ENCODE peak calls at places on chromosomes 2 and 18, in ten cellular contexts. C is H1; G is cardiac muscle cell; M is body of pancreas; I is uterus; E is MM.1S; X is transverse colon; P is A673; N is naive thymus-derived CD4-positive, alpha-beta T cell; Z is Panc1. T is an unnamed sample. For H3K27me3, the result is how much of the 10 kb centered on the place peaks cover.

GRCh38 chr2:218755198-218755566 is 26.8 kb upstream of the CYP27A1 start:
- DNase-seq in N (no peak), M (no peak), C (no peak), P (no peak), G (no peak), X (no peak), Z (no peak), E (no peak), I (no peak), T (no peak)

GRCh38 chr2:47271054-47272000 is 116.2 kb upstream of the STPG4 start:
- DNase-seq in Z (no peak), E (no peak), N (no peak), G (no peak), I (no peak), P (no peak), X (no peak), M (no peak), C (no peak), T (no peak)

GRCh38 chr2:10256031-10256524 is 46.6 kb upstream of the HPCAL1 start:
- DNase-seq in C (no peak), X (no peak), N (no peak), I (no peak), M (peak), Z (no peak), P (no peak), G (no peak), E (no peak), T (no peak)

GRCh38 chr18:48597110-48597509 is 58.3 kb downstream of the CTIF start:
- DNase-seq in C (no peak), P (no peak), M (no peak), X (no peak), Z (no peak), G (no peak), N (no peak), E (no peak), I (no peak), T (no peak)

GRCh38 chr18:31438402-31438801 is 9.1 kb upstream of the DSG3 start:
- DNase-seq in X (no peak), G (no peak), P (no peak), I (no peak), Z (no peak), M (no peak), C (no peak), N (no peak), E (no peak), T (no peak)

GRCh38 chr2:214019229-214019972 is 391.5 kb upstream of the VWC2L start:
- DNase-seq in M (no peak), I (no peak), P (no peak), E (no peak), C (no peak), X (no peak), Z (peak), N (no peak), G (peak), T (no peak)

GRCh38 chr2:85253890-85254289 is 73.9 kb downstream of the TGOLN2 start:
- DNase-seq in C (no peak), G (no peak), X (no peak), P (no peak), M (no peak), Z (no peak), I (no peak), E (no peak), N (no peak), T (peak)

GRCh38 chr2:127811397-127811860 is 458 bp upstream of the WDR33 start:
- DNase-seq in G (no peak), I (no peak), Z (no peak), M (no peak), C (no peak), X (no peak), P (no peak), E (no peak), N (no peak), T (no peak)

GRCh38 chr2:50004667-50005066 is 850.4 kb upstream of the FSHR start:
- DNase-seq in P (no peak), M (no peak), I (no peak), E (no peak), N (no peak), X (no peak), Z (no peak), C (peak), G (no peak), T (no peak)

GRCh38 chr2:171807831-171808393 is 86.1 kb downstream of the SLC25A12 start:
- DNase-seq in Z (no peak), G (no peak), P (no peak), N (no peak), E (no peak), I (no peak), X (no peak), M (no peak), C (no peak), T (no peak)

GRCh38 chr2:108460345-108461037 is 11.5 kb downstream of the GCC2 start:
- DNase-seq in N (no peak), C (no peak), P (no peak), Z (no peak), E (no peak), M (no peak), X (no peak), G (no peak), I (no peak), T (no peak)

GRCh38 chr18:24488824-24489493 is 28.5 kb downstream of the HRH4 start:
- DNase-seq in E (peak), X (no peak), M (no peak), I (no peak), N (no peak), C (no peak), Z (peak), P (peak), G (peak), T (no peak)

GRCh38 chr2:177338177-177338721 is 54.3 kb upstream of the AGPS start:
- DNase-seq in P (peak), Z (peak), N (no peak), C (no peak), G (no peak), I (no peak), E (no peak), X (no peak), M (no peak), T (no peak)

GRCh38 chr2:28377984-28378678 is 14.5 kb upstream of the FOSL2 start:
- DNase-seq in I (no peak), N (no peak), X (peak), C (no peak), Z (no peak), P (no peak), G (no peak), E (no peak), M (peak), T (no peak)

GRCh38 chr2:70463997-70464396 is 89.6 kb downstream of the TGFA start:
- DNase-seq in Z (no peak), M (peak), X (no peak), P (no peak), E (no peak), C (no peak), G (no peak), N (no peak), I (no peak), T (no peak)

GRCh38 chr2:181684454-181685149 is 4.3 kb upstream of the NEUROD1 start:
- DNase-seq in N (no peak), P (no peak), Z (no peak), E (no peak), M (no peak), C (no peak), G (no peak), X (no peak), I (no peak), T (peak)

GRCh38 chr2:233965032-233965614 is 48.0 kb downstream of the TRPM8 start:
- DNase-seq in N (no peak), P (no peak), X (no peak), Z (no peak), G (no peak), C (no peak), M (no peak), E (no peak), I (no peak), T (no peak)

GRCh38 chr2:238594796-238595749 is 168.3 kb downstream of the ASB1 start:
- DNase-seq in P (no peak), E (no peak), I (no peak), M (no peak), G (no peak), Z (no peak), C (no peak), X (no peak), N (no peak), T (no peak)

GRCh38 chr2:147712051-147712450 is 132.8 kb upstream of the ACVR2A start:
- DNase-seq in E (peak), I (no peak), P (no peak), N (no peak), M (no peak), Z (no peak), X (no peak), C (no peak), G (no peak), T (no peak)

GRCh38 chr18:41128545-41128944 is 826.5 kb upstream of the PIK3C3 start:
- DNase-seq in I (no peak), Z (no peak), X (no peak), E (no peak), N (no peak), C (no peak), G (no peak), M (no peak), P (no peak), T (no peak)

GRCh38 chr2:108324531-108325256 is 36.0 kb downstream of the SULT1C2 start:
- DNase-seq in Z (no peak), G (no peak), E (no peak), P (no peak), N (no peak), C (no peak), X (no peak), M (no peak), I (no peak), T (no peak)

GRCh38 chr2:140696449-140696848 is 1434.4 kb downstream of the LRP1B start:
- DNase-seq in G (no peak), P (no peak), C (no peak), I (no peak), N (no peak), Z (no peak), M (no peak), E (no peak), X (no peak), T (peak)

GRCh38 chr18:77077401-77077800 is 55.2 kb downstream of the MBP start:
- DNase-seq in E (no peak), Z (no peak), P (no peak), C (no peak), N (no peak), M (no peak), X (no peak), G (no peak), I (no peak), T (no peak)

GRCh38 chr2:201149064-201149820 is 33.3 kb downstream of the CFLAR start:
- DNase-seq in G (no peak), Z (no peak), I (no peak), N (no peak), P (no peak), X (no peak), M (no peak), C (no peak), E (no peak), T (no peak)

GRCh38 chr2:149164827-149165226 is 126.3 kb downstream of the LYPD6B start:
- DNase-seq in Z (no peak), X (no peak), P (no peak), E (no peak), I (no peak), N (no peak), G (no peak), M (no peak), C (no peak), T (no peak)

GRCh38 chr2:7278984-7279383 is 361.8 kb downstream of the RNF144A start:
- DNase-seq in M (no peak), X (no peak), Z (no peak), I (no peak), C (no peak), N (no peak), E (no peak), P (no peak), G (no peak), T (no peak)

GRCh38 chr2:227228061-227228667 is 63.7 kb downstream of the COL4A3 start:
- DNase-seq in Z (no peak), I (no peak), P (peak), X (peak), N (no peak), E (no peak), M (peak), G (no peak), C (no peak), T (no peak)

GRCh38 chr2:26627350-26628105 is 13.6 kb downstream of the CIB4 start:
- DNase-seq in M (peak), I (no peak), G (no peak), X (no peak), Z (no peak), C (no peak), P (no peak), E (no peak), N (no peak), T (no peak)

GRCh38 chr2:51000849-51001617 is 30.9 kb downstream of the NRXN1 start:
- DNase-seq in N (no peak), M (no peak), I (no peak), G (no peak), C (peak), Z (no peak), E (no peak), P (no peak), X (no peak), T (no peak)

GRCh38 chr2:126050991-126051736 is 604.8 kb upstream of the GYPC start:
- DNase-seq in M (no peak), C (no peak), X (no peak), P (no peak), G (no peak), Z (no peak), I (no peak), E (no peak), N (no peak), T (no peak)
- H3K27me3 ChIP-seq in M (under half), C (under half), X (under half), P (under half), G (under half), Z (under half), I (under half), E (under half), N (under half), T (under half)

GRCh38 chr2:4340536-4340935 is 637.2 kb downstream of the DCDC2C start:
- DNase-seq in P (no peak), C (no peak), G (no peak), I (no peak), N (no peak), X (no peak), E (no peak), M (no peak), Z (no peak), T (no peak)
- H3K4me3 ChIP-seq in P (no peak), C (no peak), G (no peak), I (no peak), N (no peak), X (no peak), E (no peak), M (no peak), Z (no peak), T (no peak)

GRCh38 chr2:203734276-203734983 is 28.0 kb downstream of the CD28 start:
- DNase-seq in G (no peak), M (no peak), E (no peak), N (no peak), P (no peak), C (no peak), X (no peak), Z (no peak), I (no peak), T (no peak)
- H3K27me3 ChIP-seq in G (under half), M (under half), E (under half), N (under half), P (under half), C (under half), X (under half), Z (under half), I (under half), T (under half)

DNA sequence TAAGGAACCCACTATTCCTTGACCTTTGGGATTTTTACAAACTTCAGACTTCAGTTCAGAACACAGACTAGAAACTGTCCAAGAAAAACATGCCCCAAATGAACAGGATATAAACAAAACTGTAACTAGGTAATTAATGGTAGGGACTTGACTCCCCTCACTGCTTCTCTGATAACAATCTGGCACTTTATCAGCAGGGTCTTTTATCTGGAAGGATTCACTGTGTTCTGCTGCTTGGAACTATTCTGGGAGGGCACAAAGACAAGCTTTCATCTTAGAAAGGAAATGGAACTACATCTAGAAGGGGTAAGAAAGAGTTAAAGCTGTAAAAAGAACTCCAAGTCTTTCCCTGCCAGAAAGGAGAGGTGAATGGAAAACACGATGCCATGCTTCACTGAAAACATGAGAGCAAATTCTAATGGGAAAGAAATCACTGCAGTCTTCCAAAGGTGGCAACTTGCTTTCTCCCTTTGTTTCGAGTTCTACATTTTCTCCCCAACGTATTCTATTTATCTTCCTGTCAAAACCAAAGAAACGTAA is 181.2 kb downstream of the THADA start:
- DNase-seq in N (no peak), P (no peak), E (no peak), M (no peak), C (no peak), X (no peak), Z (no peak), I (no peak), G (no peak), T (no peak)
- H3K4me3 ChIP-seq in N (no peak), P (no peak), E (no peak), M (no peak), C (no peak), X (no peak), Z (no peak), I (no peak), G (no peak), T (no peak)

DNA sequence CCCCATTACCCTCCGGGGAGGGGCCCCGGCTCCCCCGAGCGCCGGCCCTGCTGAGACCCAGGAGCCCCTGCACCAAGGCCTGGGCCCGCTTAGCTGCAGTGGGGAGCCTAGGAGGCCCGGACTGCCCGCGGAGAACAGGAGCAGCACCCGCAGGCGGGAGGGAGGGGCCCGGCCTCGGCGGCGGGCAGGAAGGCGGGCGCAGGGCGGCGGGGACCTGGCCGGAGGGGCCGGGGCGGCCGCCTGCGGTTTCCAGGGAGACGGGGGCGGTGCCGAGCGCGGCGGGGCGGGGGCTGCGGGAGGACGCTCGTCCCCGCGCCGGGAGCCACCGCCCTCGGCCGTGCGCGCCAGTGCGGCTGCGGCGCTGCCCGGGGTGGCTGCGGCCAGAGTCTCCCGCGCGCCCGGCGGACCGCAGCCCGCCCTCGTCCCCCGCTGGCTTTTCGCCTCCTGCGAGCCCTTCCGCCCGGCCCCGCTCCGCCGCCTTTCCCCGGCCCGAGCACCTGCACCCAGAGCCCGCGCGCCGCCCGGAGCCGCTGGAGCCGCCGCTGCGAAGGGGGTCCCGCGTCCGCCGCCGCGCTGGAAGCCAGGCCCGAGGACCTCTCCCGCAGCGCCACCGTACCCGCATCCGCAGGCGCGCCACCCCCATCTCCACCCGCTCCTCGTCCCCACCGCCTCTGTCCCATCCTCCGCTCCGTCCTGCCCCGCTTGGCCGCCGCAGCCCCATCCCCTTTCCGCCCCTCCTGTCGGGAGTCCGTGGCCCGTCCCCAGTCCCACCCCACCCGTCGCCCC is 17.2 kb downstream of the GPC1 start:
- DNase-seq in N (no peak), C (no peak), Z (no peak), E (peak), X (peak), I (peak), G (peak), M (peak), P (peak), T (peak)
- H3K27me3 ChIP-seq in N (under half), C (under half), Z (under half), E (under half), X (half or more), I (under half), G (under half), M (under half), P (under half), T (under half)

DNA sequence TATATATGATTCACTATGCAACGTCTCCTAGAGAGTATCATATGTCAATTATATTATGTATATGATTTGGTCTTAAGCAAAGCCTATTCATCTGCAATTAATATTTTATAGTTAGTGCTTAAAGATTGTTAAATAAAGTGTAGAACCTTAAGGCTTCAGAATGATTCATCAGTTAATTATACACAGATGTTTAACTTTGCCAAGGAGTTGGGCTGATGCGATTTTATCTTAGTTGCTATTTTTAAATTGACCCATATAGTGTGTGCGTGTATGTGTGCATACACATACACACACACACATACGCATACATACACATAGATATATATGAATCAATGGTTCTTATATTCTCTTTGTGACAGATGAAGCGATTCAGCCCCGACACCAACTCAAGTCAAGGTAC is 323.1 kb downstream of the RBM43 start:
- DNase-seq in C (no peak), I (no peak), Z (no peak), M (no peak), N (no peak), P (no peak), E (no peak), G (no peak), X (no peak), T (no peak)
- H3K4me3 ChIP-seq in C (no peak), I (no peak), Z (no peak), M (no peak), N (no peak), P (no peak), E (no peak), G (no peak), X (no peak), T (no peak)

GRCh38 chr2:73069041-73069854 is 2.3 kb downstream of the SFXN5 start:
- DNase-seq in C (no peak), Z (no peak), I (no peak), N (no peak), G (no peak), E (no peak), X (no peak), P (no peak), M (no peak), T (no peak)
- H3K27me3 ChIP-seq in C (under half), Z (under half), I (under half), N (under half), G (under half), E (under half), X (under half), P (under half), M (under half), T (under half)

DNA sequence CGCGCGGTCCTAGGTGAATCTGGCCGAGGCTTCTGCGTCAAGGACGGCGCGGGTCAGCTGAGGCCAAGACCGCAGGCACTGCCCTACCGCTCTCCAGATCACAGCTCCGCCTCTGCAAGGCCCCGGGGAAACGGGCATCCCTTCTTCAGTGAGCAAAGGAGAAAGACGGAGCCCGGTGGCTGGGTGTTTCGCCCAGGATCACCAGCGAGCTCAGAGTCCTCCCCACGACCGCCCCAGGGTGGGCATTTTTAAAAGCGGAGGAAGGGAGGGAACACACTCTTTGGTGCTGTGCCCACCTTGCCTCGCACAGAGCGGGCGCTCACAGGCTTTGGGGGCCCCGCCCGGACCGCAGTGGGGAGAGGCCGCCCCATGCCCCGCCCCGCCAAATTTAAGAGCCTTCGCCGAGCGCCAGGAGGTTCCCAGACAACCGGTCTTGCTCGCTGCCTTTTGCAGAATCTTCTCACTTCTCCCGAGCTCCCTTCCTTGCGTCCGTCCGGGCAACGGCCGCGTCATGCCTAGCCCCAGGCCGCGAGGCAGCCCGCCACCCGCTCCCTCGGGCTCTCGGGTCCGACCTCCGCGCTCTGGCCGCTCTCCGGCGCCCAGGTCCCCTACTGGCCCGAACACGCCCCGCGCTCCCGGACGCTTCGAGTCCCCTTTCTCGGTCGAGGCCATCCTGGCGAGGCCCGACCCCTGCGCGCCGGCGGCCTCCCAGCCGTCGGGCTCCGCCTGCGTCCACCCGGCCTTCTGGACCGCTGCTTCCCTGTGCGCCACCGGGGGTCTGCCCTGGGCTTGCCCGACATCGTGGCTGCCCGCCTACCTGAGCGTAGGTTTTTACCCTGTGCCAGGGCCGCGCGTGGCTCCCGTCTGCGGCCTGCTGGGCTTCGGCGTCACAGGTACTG is at the start of gene NOTO:
- DNase-seq in I (no peak), N (no peak), X (no peak), M (no peak), G (peak), Z (no peak), P (no peak), C (no peak), E (no peak), T (no peak)
- H3K4me3 ChIP-seq in I (no peak), N (no peak), X (no peak), M (no peak), G (no peak), Z (peak), P (peak), C (peak), E (no peak), T (no peak)

T was measured in WERI-Rb-1.